ENCODE peak calls at places on chromosome 16, in five cellular contexts. W, J, H, T and Q are unnamed samples.

GRCh38 chr16:62156971-62157370 is 120.7 kb upstream of the CDH8 start:
- DNase-seq in J (no peak), H (no peak), T (no peak), W (no peak), Q (no peak)

GRCh38 chr16:82329504-82330192 is 159.6 kb upstream of the MPHOSPH6 start:
- DNase-seq in J (peak), W (no peak), H (no peak), T (no peak), Q (no peak)

GRCh38 chr16:65413861-65414260 is 292.0 kb upstream of the CDH11 start:
- DNase-seq in J (no peak), W (no peak), H (no peak), T (no peak), Q (peak)

GRCh38 chr16:50395763-50396710 is 27.2 kb upstream of the BRD7 start:
- DNase-seq in W (no peak), H (no peak), T (no peak), J (no peak), Q (no peak)

GRCh38 chr16:67943256-67943618 is 683 bp downstream of the LCAT start:
- DNase-seq in J (no peak), W (no peak), H (no peak), T (no peak), Q (no peak)

GRCh38 chr16:79008869-79009179 is 591.7 kb downstream of the MAF start:
- DNase-seq in H (no peak), T (no peak), W (no peak), J (peak), Q (no peak)

GRCh38 chr16:35011-35775 is 18.2 kb downstream of the POLR3K start:
- DNase-seq in T (no peak), J (no peak), W (no peak), H (no peak), Q (no peak)

GRCh38 chr16:88108762-88109161 is 157.5 kb downstream of the BANP start:
- DNase-seq in W (no peak), H (no peak), J (no peak), T (no peak), Q (no peak)

GRCh38 chr16:19861811-19862327 is 22.8 kb downstream of the GPRC5B start:
- DNase-seq in J (no peak), W (no peak), T (no peak), H (no peak), Q (peak)

GRCh38 chr16:65934443-65934842 is 432.0 kb upstream of the CDH5 start:
- DNase-seq in H (no peak), T (no peak), J (no peak), W (no peak), Q (no peak)

GRCh38 chr16:69273009-69273408 is 38.1 kb upstream of the VPS4A start:
- DNase-seq in J (no peak), H (no peak), T (peak), W (no peak), Q (peak)

GRCh38 chr16:67277999-67278772 is 1.1 kb upstream of the PLEKHG4 start:
- DNase-seq in W (peak), T (peak), J (no peak), H (no peak), Q (no peak)

GRCh38 chr16:64102654-64103053 is 1019.2 kb downstream of the CDH11 start:
- DNase-seq in H (no peak), T (no peak), J (no peak), W (no peak), Q (no peak)

GRCh38 chr16:69890114-69890890 is 60.8 kb upstream of the CLEC18A start:
- DNase-seq in J (peak), H (no peak), T (no peak), W (peak), Q (peak)

GRCh38 chr16:55019419-55020131 is 88.9 kb downstream of the IRX5 start:
- DNase-seq in W (no peak), T (no peak), J (no peak), H (no peak), Q (no peak)